ENCODE peak calls at places on chromosomes 3 and 15, in four cellular contexts. S is bronchial epithelial cell, D is epithelial cell of esophagus, O is GM23338. J is an unnamed sample.

GRCh38 chr3:160444411-160444810 is 5.2 kb downstream of the TRIM59 start:
- DNase-seq in S (no peak), D (peak; percentile 24), O (peak; percentile 14), J (no peak)

GRCh38 chr15:94844533-94845390 is 613.4 kb downstream of the MCTP2 start:
- DNase-seq in S (peak; percentile 13), D (peak; percentile 29), O (peak; percentile 70), J (no peak)

GRCh38 chr3:43647331-43648166 is 25.7 kb upstream of the ANO10 start:
- DNase-seq in S (no peak), D (no peak), O (peak; percentile 30), J (no peak)

GRCh38 chr3:180804871-180805430 is 107.5 kb upstream of the FXR1 start:
- DNase-seq in S (peak; percentile 57), D (peak; percentile 57), O (peak; percentile 92), J (peak; percentile 41)

GRCh38 chr3:29686889-29687592 is 406.2 kb downstream of the RBMS3 start:
- DNase-seq in S (no peak), D (no peak), O (no peak), J (peak; percentile 32)

GRCh38 chr3:114221165-114221880 is 16.1 kb downstream of the ZNF80 start:
- DNase-seq in S (no peak), D (no peak), O (no peak), J (no peak)

GRCh38 chr15:28123408-28124023 is 24.4 kb upstream of the OCA2 start:
- DNase-seq in S (peak; percentile 96), D (peak; percentile 96), O (peak; percentile 88), J (peak; percentile 93)

GRCh38 chr15:73873889-73874511 is 636 bp downstream of the TBC1D21 start:
- DNase-seq in S (peak; percentile 55), D (peak; percentile 67), O (peak; percentile 82), J (peak; percentile 25)

GRCh38 chr15:68644088-68644904 is 65.5 kb downstream of the CORO2B start:
- DNase-seq in S (peak; percentile 65), D (peak; percentile 76), O (no peak), J (peak; percentile 62)

GRCh38 chr3:52095990-52096775 is 39.8 kb upstream of the DUSP7 start:
- DNase-seq in S (peak; percentile 89), D (peak; percentile 82), O (no peak), J (peak; percentile 64)

GRCh38 chr3:181454451-181455027 is 257.2 kb upstream of the SOX2 start:
- DNase-seq in S (no peak), D (no peak), O (peak; percentile 31), J (no peak)

GRCh38 chr3:129018271-129018670 is 17.2 kb downstream of the EFCC1 start:
- DNase-seq in S (no peak), D (no peak), O (no peak), J (no peak)

GRCh38 chr15:101029971-101030661 is 111.0 kb downstream of the LRRK1 start:
- DNase-seq in S (no peak), D (no peak), O (no peak), J (no peak)

GRCh38 chr3:79517766-79518413 is 249.9 kb downstream of the ROBO1 start:
- DNase-seq in S (peak; percentile 38), D (peak; percentile 55), O (peak; percentile 70), J (peak; percentile 6)

GRCh38 chr3:42012935-42013651 is 51.2 kb upstream of the ULK4 start:
- DNase-seq in S (peak; percentile 29), D (peak; percentile 76), O (peak; percentile 85), J (peak; percentile 65)

GRCh38 chr15:60718661-60719069 is 239.7 kb upstream of the ICE2 start:
- DNase-seq in S (no peak), D (no peak), O (no peak), J (no peak)

GRCh38 chr3:150449169-150449721 is 41.1 kb downstream of the TSC22D2 start:
- DNase-seq in S (peak; percentile 79), D (peak; percentile 63), O (no peak), J (peak; percentile 70)

GRCh38 chr3:12752803-12753202 is 6.3 kb downstream of the TMEM40 start:
- DNase-seq in S (peak; percentile 40), D (no peak), O (no peak), J (no peak)

GRCh38 chr15:67505675-67506572 is 15.0 kb upstream of the C15orf61 start:
- DNase-seq in S (no peak), D (no peak), O (no peak), J (no peak)

GRCh38 chr15:85380860-85381535 is 595 bp downstream of the AKAP13 start:
- DNase-seq in S (no peak), D (peak; percentile 41), O (peak; percentile 73), J (no peak)

GRCh38 chr15:39135989-39136388 is 444.9 kb upstream of the THBS1 start:
- DNase-seq in S (no peak), D (peak; percentile 56), O (no peak), J (peak; percentile 51)

DNA sequence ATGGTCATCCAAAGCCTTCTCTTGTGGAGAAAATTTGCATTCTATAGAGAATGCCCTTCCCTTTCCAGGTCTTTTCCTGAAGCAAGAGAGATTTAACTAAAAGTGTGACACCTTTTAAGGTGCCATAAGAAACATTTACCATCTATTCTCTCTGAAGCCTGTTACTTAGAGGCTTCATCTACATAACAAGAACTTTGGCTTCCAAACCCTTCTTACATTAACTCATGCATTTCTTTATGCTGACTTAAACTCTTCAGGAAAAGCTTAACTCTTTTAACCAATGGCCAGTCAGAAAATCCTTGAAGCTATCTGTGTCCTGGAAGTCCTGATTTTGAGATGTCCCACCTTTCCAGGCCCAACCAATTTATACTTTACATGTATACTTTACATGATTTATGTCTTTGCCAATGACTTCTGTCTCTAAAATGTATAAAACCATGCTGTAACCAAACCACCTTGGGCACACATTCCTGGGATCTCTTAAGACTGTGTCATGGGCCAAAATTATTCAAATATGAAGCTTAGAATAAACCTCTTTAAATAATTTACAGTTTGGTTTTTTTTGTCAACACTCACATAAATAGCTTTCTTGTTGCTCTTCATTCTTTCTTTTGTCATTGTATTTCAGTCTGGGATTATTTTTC is 472.6 kb upstream of the NECTIN3 start:
- DNase-seq in S (no peak), D (no peak), O (peak; percentile 84), J (no peak)
- TF ChIP-seq CTCF in S (no peak), D (no peak), O (no peak), J (no peak)

GRCh38 chr3:196198771-196199753 is 12.1 kb downstream of the ZDHHC19 start:
- DNase-seq in S (no peak), D (peak; percentile 26), O (peak; percentile 64), J (no peak)
- TF ChIP-seq CTCF in S (peak; percentile 23), D (peak; percentile 20), O (peak; percentile 40), J (peak; percentile 42)

DNA sequence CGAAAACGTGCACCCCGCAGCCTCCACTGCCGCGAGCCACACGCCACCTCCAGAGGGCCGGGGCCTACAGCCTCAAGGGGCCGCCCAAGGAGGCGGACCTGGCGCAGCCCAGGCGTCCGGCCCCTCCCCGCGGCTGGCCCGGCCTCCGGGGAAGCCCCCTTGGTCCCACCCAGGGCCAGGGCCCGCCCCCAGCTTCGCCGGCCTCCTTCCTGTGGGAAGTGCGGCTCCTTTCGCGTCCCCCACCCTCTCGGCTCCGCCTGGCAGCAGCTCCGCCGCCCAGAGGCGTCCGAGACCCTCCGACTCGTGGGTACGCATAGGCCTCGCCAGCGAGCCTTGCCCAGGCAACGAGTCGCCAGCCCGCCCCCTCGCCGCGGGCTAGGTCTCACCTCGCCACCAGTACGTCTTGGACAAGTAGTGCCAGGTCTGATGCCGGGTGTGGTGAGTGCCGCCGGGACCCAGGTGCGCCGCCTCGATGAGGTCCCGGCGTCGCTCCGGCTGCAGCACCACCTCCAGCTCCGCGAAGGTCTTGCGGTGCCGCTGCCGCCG is 640 bp downstream of the ZBTB11 start:
- DNase-seq in S (peak; percentile 88), D (peak; percentile 97), O (peak; percentile 98), J (peak; percentile 97)
- TF ChIP-seq CTCF in S (peak; percentile 12), D (no peak), O (no peak), J (no peak)

GRCh38 chr3:153287017-153287416 is 125.0 kb downstream of the RAP2B start:
- DNase-seq in S (peak; percentile 99), D (peak; percentile 96), O (no peak), J (peak; percentile 73)

GRCh38 chr3:153285982-153286381 is 124.0 kb downstream of the RAP2B start:
- DNase-seq in S (peak; percentile 97), D (peak; percentile 87), O (no peak), J (peak; percentile 81)

GRCh38 chr3:153289334-153289808 is 127.3 kb downstream of the RAP2B start:
- DNase-seq in S (peak; percentile 70), D (peak; percentile 60), O (no peak), J (peak; percentile 38)

GRCh38 chr3:153284282-153284938 is 122.4 kb downstream of the RAP2B start:
- DNase-seq in S (peak; percentile 92), D (peak; percentile 94), O (no peak), J (peak; percentile 81)

DNA sequence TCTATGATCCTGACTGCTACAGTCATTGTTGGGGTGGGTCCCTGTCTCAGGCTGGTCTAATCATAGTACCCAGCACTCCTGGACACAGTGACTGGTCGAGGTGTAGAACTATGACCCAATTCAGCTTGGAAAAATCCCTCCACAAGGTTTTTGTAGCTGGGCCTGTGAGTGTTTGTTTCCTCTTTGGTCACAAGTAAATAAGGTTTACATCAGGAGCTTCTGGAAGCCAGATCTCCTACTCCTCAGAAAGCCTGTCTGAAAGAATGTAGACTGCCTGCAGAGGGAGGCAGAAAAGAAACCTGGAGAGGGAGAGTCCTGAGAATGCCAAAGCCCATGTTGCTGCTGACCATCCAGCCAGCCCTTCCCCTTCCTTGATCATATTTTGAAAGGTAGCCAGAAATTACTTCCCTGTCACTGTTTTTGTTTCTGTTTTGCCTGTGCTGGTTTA is 123.2 kb downstream of the RAP2B start:
- DNase-seq in S (peak; percentile 74), D (peak; percentile 57), O (peak; percentile 51), J (peak; percentile 30)
- TF ChIP-seq CTCF in S (no peak), D (no peak), O (no peak), J (peak; percentile 15)